ENCODE peak calls at places on chromosomes 16 and 17, in ten cellular contexts. L is neural crest cell, P is HCT116, A is lower lobe of right lung, T is left ventricle myocardium inferior, D is bronchial epithelial cell, Y is thoracic aorta, R is astrocyte, I is GM13976, X is glutamatergic neuron. C is an unnamed sample.

GRCh38 chr17:21677126-21677910 is 15.0 kb upstream of the KCNJ18 start:
- DNase-seq in L (no peak), P (no peak), A (no peak), T (no peak), D (no peak), Y (no peak), R (no peak), I (no peak), X (no peak), C (no peak)

GRCh38 chr17:7883781-7884386 is 4.7 kb upstream of the CHD3 start:
- DNase-seq in L (no peak), P (no peak), A (no peak), T (no peak), D (peak; percentile 22), Y (no peak), R (peak; percentile 45), I (peak; percentile 63), X (no peak), C (no peak)

GRCh38 chr16:53743149-53743566 is 39.2 kb downstream of the FTO start:
- DNase-seq in L (no peak), P (peak; percentile 55), A (no peak), T (no peak), D (peak; percentile 39), Y (no peak), R (no peak), I (no peak), X (peak; percentile 22), C (no peak)

GRCh38 chr16:85254921-85255320 is 142.6 kb upstream of the CIBAR2 start:
- DNase-seq in L (no peak), P (no peak), A (no peak), T (no peak), D (no peak), Y (no peak), R (no peak), I (no peak), X (no peak), C (no peak)

GRCh38 chr17:59378621-59379194 is 47.3 kb downstream of the YPEL2 start:
- DNase-seq in L (no peak), P (no peak), A (no peak), T (no peak), D (no peak), Y (no peak), R (peak; percentile 91), I (no peak), X (no peak), C (no peak)

GRCh38 chr17:22512997-22513538 is 820.7 kb downstream of the KCNJ18 start:
- DNase-seq in L (no peak), P (no peak), A (no peak), T (no peak), D (no peak), Y (no peak), R (no peak), I (no peak), X (no peak), C (peak; percentile 82)

GRCh38 chr16:83899272-83899897 is 470 bp downstream of the MLYCD start:
- DNase-seq in L (peak; percentile 32), P (no peak), A (peak; percentile 75), T (peak; percentile 49), D (peak; percentile 47), Y (no peak), R (peak; percentile 63), I (peak; percentile 68), X (peak; percentile 60), C (no peak)

GRCh38 chr17:32798938-32799337 is 78.0 kb downstream of the MYO1D start:
- DNase-seq in L (no peak), P (no peak), A (no peak), T (no peak), D (no peak), Y (no peak), R (no peak), I (no peak), X (no peak), C (no peak)

GRCh38 chr17:72487731-72488325 is 367.0 kb downstream of the SOX9 start:
- DNase-seq in L (no peak), P (no peak), A (no peak), T (no peak), D (no peak), Y (no peak), R (no peak), I (no peak), X (no peak), C (no peak)

GRCh38 chr17:48054238-48055185 is 6.4 kb downstream of the NFE2L1 start:
- DNase-seq in L (peak; percentile 75), P (no peak), A (peak; percentile 76), T (peak; percentile 76), D (peak; percentile 90), Y (no peak), R (peak; percentile 75), I (no peak), X (peak; percentile 89), C (no peak)

GRCh38 chr17:48053758-48054237 is 5.6 kb downstream of the NFE2L1 start:
- DNase-seq in L (no peak), P (no peak), A (no peak), T (no peak), D (no peak), Y (no peak), R (no peak), I (no peak), X (no peak), C (no peak)

GRCh38 chr17:48051278-48051677 is 3.1 kb downstream of the NFE2L1 start:
- DNase-seq in L (no peak), P (no peak), A (no peak), T (no peak), D (no peak), Y (no peak), R (no peak), I (no peak), X (no peak), C (no peak)

GRCh38 chr17:48051706-48052486 is 3.7 kb downstream of the NFE2L1 start:
- DNase-seq in L (no peak), P (no peak), A (no peak), T (peak; percentile 74), D (no peak), Y (peak; percentile 36), R (peak; percentile 86), I (no peak), X (no peak), C (peak; percentile 87)

DNA sequence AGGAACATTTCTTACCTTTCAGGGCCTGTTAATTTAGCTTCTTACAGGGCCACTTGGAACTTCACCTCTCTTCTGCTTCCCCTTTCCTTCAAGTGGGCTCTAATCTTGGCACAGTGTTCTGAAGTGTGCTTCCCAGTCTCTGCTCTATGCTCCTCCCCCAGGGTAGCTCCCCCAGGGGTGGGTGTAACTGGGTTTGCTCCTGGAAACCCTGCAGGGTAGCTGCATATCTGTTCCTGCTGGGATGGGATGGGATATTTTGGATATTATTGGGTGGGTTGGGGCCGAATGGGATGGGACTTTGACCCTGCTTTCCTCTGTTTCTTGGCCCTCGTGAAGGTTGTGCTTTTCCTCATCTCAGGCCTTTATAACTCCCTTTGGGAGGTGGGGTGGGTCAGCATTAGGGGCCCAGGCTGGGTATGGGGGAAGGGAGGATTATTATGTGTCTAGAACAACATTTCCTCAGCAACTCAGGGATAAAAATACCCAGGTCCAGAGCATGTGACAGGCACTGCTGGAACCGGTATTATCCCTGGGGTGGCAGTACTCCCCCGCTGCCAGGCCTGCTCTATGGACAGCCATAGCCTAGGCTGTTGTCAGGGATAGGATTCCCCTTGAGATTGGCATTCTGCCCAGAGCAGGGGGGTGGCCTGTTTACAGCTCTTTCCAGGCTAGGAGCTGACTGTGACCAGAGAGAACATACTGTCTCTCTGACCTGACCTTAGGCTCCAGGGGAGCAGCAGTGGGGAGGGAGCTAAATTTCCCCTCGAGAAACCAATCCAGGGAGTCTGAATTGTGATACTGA is 5.0 kb downstream of the NFE2L1 start:
- DNase-seq in L (no peak), P (no peak), A (peak; percentile 59), T (peak; percentile 89), D (no peak), Y (peak; percentile 20), R (no peak), I (no peak), X (peak; percentile 34), C (peak; percentile 90)
- TF ChIP-seq CTCF in L (no peak), P (no peak), A (no peak), T (no peak), D (no peak), Y (no peak), R (no peak), I (no peak), X (no peak), C (peak; percentile 14)

DNA sequence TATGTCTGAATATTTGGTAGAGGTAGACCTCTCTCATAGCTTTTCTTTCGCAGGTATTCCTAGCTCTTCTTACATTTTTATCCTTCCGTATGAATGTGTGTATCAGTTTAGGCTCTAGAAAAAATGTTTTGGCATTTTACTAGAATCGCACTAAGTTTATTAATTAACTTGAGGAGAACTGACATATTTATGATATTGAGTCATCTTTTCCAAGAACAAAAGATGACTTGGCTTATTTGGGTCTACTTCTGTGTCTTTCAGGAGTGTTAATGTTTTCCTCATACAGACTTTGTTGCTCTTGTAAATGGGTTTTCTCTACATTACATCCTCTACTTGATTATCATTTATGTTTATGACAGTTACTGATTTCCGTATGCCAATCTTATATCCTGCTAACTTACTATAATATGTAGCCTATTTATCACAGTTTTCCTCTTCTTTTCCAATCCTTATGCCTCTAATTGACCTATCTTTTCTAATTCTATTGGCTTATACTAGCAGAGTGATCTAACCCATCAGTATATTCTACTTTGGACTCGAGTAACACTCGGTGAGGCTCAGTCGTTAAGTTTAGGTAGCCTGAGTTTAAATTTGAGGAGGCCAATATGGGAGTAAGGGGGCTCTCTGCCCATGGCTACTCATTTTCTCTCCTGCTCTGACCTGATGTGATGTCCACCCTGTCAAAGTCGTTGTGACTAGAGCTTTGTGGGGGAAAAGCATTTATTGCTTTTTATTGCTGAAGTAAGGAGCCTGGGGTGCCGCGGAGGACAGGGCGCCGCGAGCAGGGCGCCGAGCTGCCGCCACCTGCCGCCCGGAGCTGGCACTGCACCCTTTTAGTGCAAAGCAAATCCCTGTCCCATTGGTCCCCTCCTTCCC is 20.0 kb downstream of the ST6GALNAC1 start:
- DNase-seq in L (peak; percentile 76), P (peak; percentile 63), A (peak; percentile 87), T (peak; percentile 78), D (peak; percentile 50), Y (peak; percentile 20), R (peak; percentile 51), I (peak; percentile 87), X (peak; percentile 88), C (peak; percentile 93)
- TF ChIP-seq CTCF in L (peak; percentile 96), P (peak; percentile 99), A (peak; percentile 96), T (peak; percentile 98), D (peak; percentile 97), Y (peak; percentile 92), R (peak; percentile 75), I (peak; percentile 98), X (peak; percentile 95), C (peak; percentile 98)

DNA sequence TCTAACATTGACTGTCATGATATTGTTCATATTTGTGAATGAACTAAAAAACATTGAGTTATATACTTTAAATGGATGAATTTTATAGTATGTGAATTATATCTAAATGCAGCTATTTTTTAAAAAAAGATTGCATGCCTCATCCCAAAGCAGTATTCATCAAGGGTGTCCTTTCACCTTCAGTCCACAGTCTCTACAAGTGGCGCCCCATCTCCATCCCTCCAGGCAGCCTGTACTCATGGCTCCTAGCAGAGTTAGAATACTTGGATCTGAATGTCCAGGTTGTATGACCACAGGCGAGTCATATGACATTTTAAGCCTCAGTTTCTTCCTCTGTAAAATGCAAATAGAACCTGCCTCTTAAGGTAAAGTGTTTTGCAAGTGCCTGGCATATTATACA is 69.8 kb downstream of the TMEM100 start:
- DNase-seq in L (no peak), P (no peak), A (no peak), T (no peak), D (peak; percentile 49), Y (no peak), R (no peak), I (no peak), X (no peak), C (no peak)
- TF ChIP-seq CTCF in L (no peak), P (peak; percentile 43), A (no peak), T (no peak), D (no peak), Y (no peak), R (no peak), I (no peak), X (no peak), C (no peak)

GRCh38 chr16:88558457-88559442 is 11.5 kb upstream of the ZC3H18 start:
- DNase-seq in L (no peak), P (peak; percentile 64), A (peak; percentile 67), T (peak; percentile 83), D (peak; percentile 15), Y (no peak), R (peak; percentile 16), I (no peak), X (peak; percentile 55), C (no peak)
- TF ChIP-seq CTCF in L (peak; percentile 64), P (peak; percentile 66), A (peak; percentile 34), T (peak; percentile 69), D (peak; percentile 53), Y (peak; percentile 21), R (peak; percentile 37), I (no peak), X (peak; percentile 62), C (peak; percentile 53)

C was measured in osteocyte.